ENCODE peak calls at places on chromosomes 2 and 18, in six cellular contexts. P is astrocyte of the hippocampus; S is activated effector memory CD4-positive, alpha-beta T cell treated with Interleukin-2 at 50 U/mL for 16 hours; C is NCI-H345; X is AG04449; E is H9. G is an unnamed sample.

GRCh38 chr2:168180483-168180882 is 66.9 kb downstream of the STK39 start:
- DNase-seq in P (no peak), E (no peak), C (no peak), S (no peak), X (no peak), G (peak; percentile 36)

GRCh38 chr2:150191349-150191748 is 296.1 kb downstream of the RND3 start:
- DNase-seq in S (no peak), E (no peak), P (peak; percentile 51), C (no peak), X (no peak), G (no peak)

GRCh38 chr2:20093263-20094141 is 42.1 kb upstream of the LAPTM4A start:
- DNase-seq in P (peak; percentile 83), C (peak; percentile 51), S (no peak), X (peak; percentile 14), E (peak; percentile 78), G (peak; percentile 22)

GRCh38 chr2:80655265-80655664 is 350.7 kb upstream of the LRRTM1 start:
- DNase-seq in C (no peak), P (no peak), X (no peak), S (no peak), E (no peak), G (no peak)

GRCh38 chr2:54908591-54908990 is 141.7 kb downstream of the RTN4 start:
- DNase-seq in E (no peak), C (no peak), S (no peak), X (no peak), P (no peak), G (no peak)

GRCh38 chr18:79570266-79571201 is 109.1 kb upstream of the CTDP1 start:
- DNase-seq in P (peak; percentile 88), S (no peak), E (peak; percentile 26), C (peak; percentile 22), X (peak; percentile 7), G (no peak)

GRCh38 chr2:8090748-8091700 is 590.8 kb upstream of the ID2 start:
- DNase-seq in C (peak; percentile 48), P (peak; percentile 60), S (no peak), X (peak; percentile 61), E (no peak), G (peak; percentile 35)

GRCh38 chr18:57803119-57803969 is at the start of gene ATP8B1:
- DNase-seq in S (no peak), E (peak; percentile 91), P (peak; percentile 90), X (no peak), C (peak; percentile 71), G (peak; percentile 86)

GRCh38 chr2:237271698-237272097 is 142.3 kb downstream of the COL6A3 start:
- DNase-seq in C (no peak), X (no peak), P (no peak), E (no peak), S (no peak), G (no peak)

GRCh38 chr2:72098935-72099334 is 48.7 kb downstream of the CYP26B1 start:
- DNase-seq in C (no peak), S (no peak), X (no peak), P (no peak), E (no peak), G (no peak)

GRCh38 chr18:8608795-8609673 is at the start of gene RAB12:
- DNase-seq in X (no peak), P (peak; percentile 96), S (peak; percentile 83), C (peak; percentile 87), E (peak; percentile 83), G (no peak)

GRCh38 chr2:42810971-42811865 is 18.8 kb upstream of the HAAO start:
- DNase-seq in E (peak; percentile 78), S (peak; percentile 52), P (peak; percentile 65), X (no peak), C (peak; percentile 79), G (peak; percentile 27)

GRCh38 chr2:241157841-241158545 is 7.7 kb downstream of the PPP1R7 start:
- DNase-seq in P (no peak), E (no peak), C (no peak), S (no peak), X (no peak), G (no peak)

GRCh38 chr2:144234115-144234772 is 285.7 kb downstream of the ZEB2 start:
- DNase-seq in S (no peak), X (no peak), C (no peak), P (no peak), E (no peak), G (no peak)

GRCh38 chr18:28185121-28185520 is 8.2 kb upstream of the CDH2 start:
- DNase-seq in X (no peak), E (no peak), S (no peak), P (no peak), C (no peak), G (no peak)

GRCh38 chr18:62329676-62330454 is 4.8 kb downstream of the TNFRSF11A start:
- DNase-seq in P (peak; percentile 77), X (peak; percentile 33), C (no peak), S (peak; percentile 12), E (no peak), G (peak; percentile 8)

GRCh38 chr2:60356346-60356745 is 197.1 kb downstream of the BCL11A start:
- DNase-seq in X (no peak), E (no peak), P (no peak), S (no peak), C (no peak), G (no peak)

GRCh38 chr2:38155-38554 is 8.2 kb downstream of the FAM110C start:
- DNase-seq in X (no peak), P (no peak), S (no peak), C (no peak), E (no peak), G (no peak)

GRCh38 chr2:12045864-12046291 is 299.4 kb downstream of the LPIN1 start:
- DNase-seq in S (no peak), E (no peak), C (no peak), P (no peak), X (no peak), G (no peak)

GRCh38 chr18:24514439-24514838 is 54.0 kb downstream of the HRH4 start:
- DNase-seq in S (no peak), E (peak; percentile 50), C (no peak), X (no peak), P (peak; percentile 39), G (no peak)

GRCh38 chr18:62109676-62110075 is 77.2 kb downstream of the PIGN start:
- DNase-seq in S (no peak), X (peak; percentile 23), C (no peak), E (no peak), P (peak; percentile 23), G (no peak)

GRCh38 chr18:35634376-35634775 is 52.8 kb downstream of the GALNT1 start:
- DNase-seq in C (no peak), S (no peak), E (no peak), X (no peak), P (no peak), G (no peak)

GRCh38 chr2:26033270-26033768 is 565 bp upstream of the RAB10 start:
- DNase-seq in S (no peak), X (no peak), E (no peak), C (peak; percentile 95), P (peak; percentile 91), G (peak; percentile 83)

GRCh38 chr2:69382547-69382946 is 4.5 kb downstream of the GFPT1 start:
- DNase-seq in S (no peak), E (no peak), C (no peak), P (no peak), X (no peak), G (no peak)

GRCh38 chr18:48833701-48834394 is 116.9 kb downstream of the SMAD7 start:
- DNase-seq in P (peak; percentile 53), S (peak; percentile 52), C (no peak), X (no peak), E (peak; percentile 23), G (no peak)

GRCh38 chr2:146214394-146214929 is 1630.4 kb upstream of the ACVR2A start:
- DNase-seq in S (no peak), P (no peak), C (no peak), X (no peak), E (no peak), G (no peak)

GRCh38 chr18:79465392-79465991 is 69.8 kb downstream of the NFATC1 start:
- DNase-seq in X (no peak), P (no peak), E (peak; percentile 68), C (no peak), S (no peak), G (peak; percentile 8)

GRCh38 chr2:33272001-33272400 is 204.4 kb upstream of the RASGRP3 start:
- DNase-seq in P (peak; percentile 10), C (no peak), E (no peak), S (no peak), X (no peak), G (no peak)